ENCODE peak calls at places on chromosomes 7 and 10, in five cellular contexts. One of them, this sample, is unnamed.

GRCh38 chr7:118696879-118697278 is 472.4 kb downstream of the ANKRD7 start:
- DNase-seq in WTC11: no peak
- DNase-seq in GM12865: peak
- DNase-seq in HL-60: no peak
- DNase-seq in cardiac muscle cell: no peak
- DNase-seq in this sample: no peak

GRCh38 chr7:12287886-12288285 is 76.8 kb downstream of the TMEM106B start:
- DNase-seq in WTC11: no peak
- DNase-seq in GM12865: no peak
- DNase-seq in HL-60: no peak
- DNase-seq in cardiac muscle cell: no peak
- DNase-seq in this sample: no peak

GRCh38 chr10:124280916-124281315 is 137.8 kb downstream of the OAT start:
- DNase-seq in WTC11: no peak
- DNase-seq in GM12865: no peak
- DNase-seq in HL-60: no peak
- DNase-seq in cardiac muscle cell: no peak
- DNase-seq in this sample: no peak

GRCh38 chr10:117653170-117653515 is 110.6 kb downstream of the EMX2 start:
- DNase-seq in WTC11: no peak
- DNase-seq in GM12865: peak
- DNase-seq in HL-60: no peak
- DNase-seq in cardiac muscle cell: peak
- DNase-seq in this sample: no peak

GRCh38 chr10:83274088-83274487 is 865.2 kb upstream of the GHITM start:
- DNase-seq in WTC11: no peak
- DNase-seq in GM12865: no peak
- DNase-seq in HL-60: no peak
- DNase-seq in cardiac muscle cell: no peak
- DNase-seq in this sample: no peak

GRCh38 chr7:116258734-116259133 is 48.4 kb downstream of the TES start:
- DNase-seq in WTC11: no peak
- DNase-seq in GM12865: peak
- DNase-seq in HL-60: peak
- DNase-seq in cardiac muscle cell: peak
- DNase-seq in this sample: peak

GRCh38 chr10:71255817-71256660 is 43.7 kb downstream of the UNC5B start:
- DNase-seq in WTC11: no peak
- DNase-seq in GM12865: no peak
- DNase-seq in HL-60: no peak
- DNase-seq in cardiac muscle cell: peak
- DNase-seq in this sample: no peak

GRCh38 chr10:124689911-124690498 is 54.2 kb downstream of the FAM53B start:
- DNase-seq in WTC11: no peak
- DNase-seq in GM12865: no peak
- DNase-seq in HL-60: no peak
- DNase-seq in cardiac muscle cell: no peak
- DNase-seq in this sample: no peak

GRCh38 chr7:135253851-135254815 is 20.5 kb downstream of the STRA8 start:
- DNase-seq in WTC11: no peak
- DNase-seq in GM12865: no peak
- DNase-seq in HL-60: peak
- DNase-seq in cardiac muscle cell: peak
- DNase-seq in this sample: no peak

GRCh38 chr7:30859940-30860623 is 51.6 kb upstream of the AQP1 start:
- DNase-seq in WTC11: no peak
- DNase-seq in GM12865: no peak
- DNase-seq in HL-60: no peak
- DNase-seq in cardiac muscle cell: no peak
- DNase-seq in this sample: no peak

GRCh38 chr7:155512246-155512887 is 34.0 kb downstream of the CNPY1 start:
- DNase-seq in WTC11: no peak
- DNase-seq in GM12865: no peak
- DNase-seq in HL-60: no peak
- DNase-seq in cardiac muscle cell: no peak
- DNase-seq in this sample: no peak

GRCh38 chr7:104156842-104157277 is 51.0 kb downstream of the ORC5 start:
- DNase-seq in WTC11: no peak
- DNase-seq in GM12865: peak
- DNase-seq in HL-60: no peak
- DNase-seq in cardiac muscle cell: peak
- DNase-seq in this sample: no peak

GRCh38 chr10:67618116-67618515 is 77.9 kb downstream of the CTNNA3 start:
- DNase-seq in WTC11: no peak
- DNase-seq in GM12865: no peak
- DNase-seq in HL-60: no peak
- DNase-seq in cardiac muscle cell: no peak
- DNase-seq in this sample: no peak

GRCh38 chr10:132670546-132670945 is 115.4 kb downstream of the NKX6-2 start:
- DNase-seq in WTC11: peak
- DNase-seq in GM12865: no peak
- DNase-seq in HL-60: no peak
- DNase-seq in cardiac muscle cell: no peak
- DNase-seq in this sample: no peak

GRCh38 chr10:44967596-44967995 is 8.0 kb downstream of the RASSF4 start:
- DNase-seq in WTC11: no peak
- DNase-seq in GM12865: no peak
- DNase-seq in HL-60: peak
- DNase-seq in cardiac muscle cell: no peak
- DNase-seq in this sample: no peak

GRCh38 chr7:44541-44896 is 147.9 kb upstream of the FAM20C start:
- DNase-seq in WTC11: no peak
- DNase-seq in GM12865: no peak
- DNase-seq in HL-60: no peak
- DNase-seq in cardiac muscle cell: no peak
- DNase-seq in this sample: no peak

GRCh38 chr10:76492026-76492425 is 1060.6 kb downstream of the LRMDA start:
- DNase-seq in WTC11: no peak
- DNase-seq in GM12865: no peak
- DNase-seq in HL-60: no peak
- DNase-seq in cardiac muscle cell: peak
- DNase-seq in this sample: no peak

GRCh38 chr10:19731560-19731959 is 84.7 kb upstream of the PLXDC2 start:
- DNase-seq in WTC11: no peak
- DNase-seq in GM12865: no peak
- DNase-seq in HL-60: no peak
- DNase-seq in cardiac muscle cell: no peak
- DNase-seq in this sample: no peak

GRCh38 chr10:116521424-116522305 is 24.1 kb upstream of the PNLIP start:
- DNase-seq in WTC11: peak
- DNase-seq in GM12865: peak
- DNase-seq in HL-60: no peak
- DNase-seq in cardiac muscle cell: peak
- DNase-seq in this sample: peak

GRCh38 chr7:424961-425793 is 94.5 kb downstream of the PDGFA start:
- DNase-seq in WTC11: no peak
- DNase-seq in GM12865: no peak
- DNase-seq in HL-60: no peak
- DNase-seq in cardiac muscle cell: no peak
- DNase-seq in this sample: no peak

GRCh38 chr10:62071846-62072281 is 170.4 kb downstream of the ARID5B start:
- DNase-seq in WTC11: no peak
- DNase-seq in GM12865: no peak
- DNase-seq in HL-60: no peak
- DNase-seq in cardiac muscle cell: no peak
- DNase-seq in this sample: no peak

GRCh38 chr7:132095111-132095765 is 481.0 kb downstream of the PLXNA4 start:
- DNase-seq in WTC11: no peak
- DNase-seq in GM12865: no peak
- DNase-seq in HL-60: no peak
- DNase-seq in cardiac muscle cell: no peak
- DNase-seq in this sample: no peak

GRCh38 chr7:73683916-73684693 is 708 bp downstream of the BUD23 start:
- DNase-seq in WTC11: no peak
- DNase-seq in GM12865: no peak
- DNase-seq in HL-60: no peak
- DNase-seq in cardiac muscle cell: peak
- DNase-seq in this sample: no peak

GRCh38 chr10:133365461-133366129 is 7.6 kb downstream of the ECHS1 start:
- DNase-seq in WTC11: no peak
- DNase-seq in GM12865: no peak
- DNase-seq in HL-60: no peak
- DNase-seq in cardiac muscle cell: no peak
- DNase-seq in this sample: no peak

GRCh38 chr7:5625938-5626337 is 155.5 kb downstream of the RNF216 start:
- DNase-seq in WTC11: no peak
- DNase-seq in GM12865: no peak
- DNase-seq in HL-60: no peak
- DNase-seq in cardiac muscle cell: peak
- DNase-seq in this sample: no peak

GRCh38 chr7:158028290-158028941 is 559.2 kb downstream of the PTPRN2 start:
- DNase-seq in WTC11: no peak
- DNase-seq in GM12865: no peak
- DNase-seq in HL-60: no peak
- DNase-seq in cardiac muscle cell: no peak
- DNase-seq in this sample: no peak

GRCh38 chr10:70052462-70053211 is at the start of gene MACROH2A2:
- DNase-seq in WTC11: peak
- DNase-seq in GM12865: no peak
- DNase-seq in HL-60: peak
- DNase-seq in cardiac muscle cell: peak
- DNase-seq in this sample: peak

GRCh38 chr10:87659571-87660483 is at the start of gene PAPSS2:
- DNase-seq in WTC11: peak
- DNase-seq in GM12865: peak
- DNase-seq in HL-60: peak
- DNase-seq in cardiac muscle cell: peak
- DNase-seq in this sample: peak

GRCh38 chr7:114921636-114922150 is at the start of gene MDFIC:
- DNase-seq in WTC11: peak
- DNase-seq in GM12865: peak
- DNase-seq in HL-60: no peak
- DNase-seq in cardiac muscle cell: peak
- DNase-seq in this sample: no peak

GRCh38 chr7:78803471-78803870 is 650.0 kb downstream of the MAGI2 start:
- DNase-seq in WTC11: no peak
- DNase-seq in GM12865: no peak
- DNase-seq in HL-60: no peak
- DNase-seq in cardiac muscle cell: no peak
- DNase-seq in this sample: no peak

GRCh38 chr10:109956454-109957091 is 33.3 kb upstream of the XPNPEP1 start:
- DNase-seq in WTC11: peak
- DNase-seq in GM12865: peak
- DNase-seq in HL-60: peak
- DNase-seq in cardiac muscle cell: peak
- DNase-seq in this sample: peak

GRCh38 chr10:74880041-74880440 is 53.6 kb downstream of the KAT6B start:
- DNase-seq in WTC11: no peak
- DNase-seq in GM12865: no peak
- DNase-seq in HL-60: no peak
- DNase-seq in cardiac muscle cell: no peak
- DNase-seq in this sample: no peak

GRCh38 chr7:85686410-85687181 is 499.7 kb upstream of the SEMA3D start:
- DNase-seq in WTC11: peak
- DNase-seq in GM12865: no peak
- DNase-seq in HL-60: no peak
- DNase-seq in cardiac muscle cell: no peak
- DNase-seq in this sample: no peak
- TF ChIP-seq CTCF in WTC11: no peak
- TF ChIP-seq CTCF in GM12865: no peak
- TF ChIP-seq CTCF in HL-60: no peak
- TF ChIP-seq CTCF in cardiac muscle cell: no peak
- TF ChIP-seq CTCF in this sample: no peak

DNA sequence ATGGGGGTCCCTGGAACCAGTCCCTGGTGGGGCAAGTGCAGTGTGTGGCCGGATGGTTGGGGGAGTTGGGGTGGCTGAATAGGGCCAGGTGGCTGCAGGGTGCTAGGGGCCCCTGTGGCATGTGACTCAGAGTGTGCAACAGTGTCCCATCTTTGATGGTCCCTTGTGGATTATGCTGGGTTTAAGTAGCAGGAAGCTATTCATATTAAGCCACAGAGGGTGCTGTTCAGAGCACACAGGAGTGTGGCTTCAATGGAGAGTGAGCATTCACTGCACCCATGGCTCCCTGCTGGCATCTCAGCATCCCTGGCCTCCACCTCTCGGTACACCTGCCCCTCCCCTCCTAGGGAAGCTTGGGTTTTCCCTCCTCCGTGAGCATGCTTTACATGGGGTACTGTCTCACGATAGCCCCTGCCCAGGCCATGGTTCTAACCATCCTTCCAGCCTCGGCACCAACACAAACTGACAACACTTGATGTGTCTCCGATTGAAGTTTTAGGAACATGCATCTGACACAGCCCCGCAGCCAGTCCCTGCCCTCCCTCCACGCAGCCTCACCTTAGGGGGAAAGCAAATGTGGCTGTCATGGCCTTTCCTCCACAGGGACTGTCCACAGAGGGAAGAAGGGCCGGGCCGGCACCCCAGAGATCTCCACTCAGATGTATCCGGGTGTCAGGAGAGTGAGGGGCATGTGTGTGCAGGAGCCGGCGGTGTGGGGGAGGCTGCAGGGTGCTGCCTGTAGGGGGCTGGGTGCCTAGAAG is 30.4 kb upstream of the PPIF start:
- DNase-seq in WTC11: no peak
- DNase-seq in GM12865: peak
- DNase-seq in HL-60: peak
- DNase-seq in cardiac muscle cell: no peak
- DNase-seq in this sample: no peak
- TF ChIP-seq CTCF in WTC11: no peak
- TF ChIP-seq CTCF in GM12865: peak
- TF ChIP-seq CTCF in HL-60: no peak
- TF ChIP-seq CTCF in cardiac muscle cell: peak
- TF ChIP-seq CTCF in this sample: no peak

DNA sequence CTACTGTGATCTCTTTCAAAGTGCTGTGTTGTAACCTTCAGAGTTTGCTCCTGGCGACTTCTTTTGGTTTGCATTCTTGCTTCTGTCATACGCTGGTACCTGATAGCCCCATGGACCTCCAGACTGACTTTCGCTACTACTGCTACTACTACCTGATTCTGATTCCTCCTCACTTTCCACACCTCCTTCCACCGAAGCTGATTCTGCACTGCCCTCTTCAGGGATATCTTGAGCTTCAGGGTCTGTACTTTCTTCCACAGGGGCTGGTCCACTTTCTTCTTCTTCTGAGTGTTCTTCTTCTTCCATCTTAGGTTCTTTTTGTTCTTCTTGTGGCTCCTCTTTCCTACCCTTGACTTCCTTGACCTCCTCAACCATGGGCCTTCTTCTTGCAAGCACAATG is 992.4 kb downstream of the PCDH15 start:
- DNase-seq in WTC11: peak
- DNase-seq in GM12865: peak
- DNase-seq in HL-60: no peak
- DNase-seq in cardiac muscle cell: no peak
- DNase-seq in this sample: no peak
- TF ChIP-seq CTCF in WTC11: no peak
- TF ChIP-seq CTCF in GM12865: no peak
- TF ChIP-seq CTCF in HL-60: no peak
- TF ChIP-seq CTCF in cardiac muscle cell: no peak
- TF ChIP-seq CTCF in this sample: no peak

DNA sequence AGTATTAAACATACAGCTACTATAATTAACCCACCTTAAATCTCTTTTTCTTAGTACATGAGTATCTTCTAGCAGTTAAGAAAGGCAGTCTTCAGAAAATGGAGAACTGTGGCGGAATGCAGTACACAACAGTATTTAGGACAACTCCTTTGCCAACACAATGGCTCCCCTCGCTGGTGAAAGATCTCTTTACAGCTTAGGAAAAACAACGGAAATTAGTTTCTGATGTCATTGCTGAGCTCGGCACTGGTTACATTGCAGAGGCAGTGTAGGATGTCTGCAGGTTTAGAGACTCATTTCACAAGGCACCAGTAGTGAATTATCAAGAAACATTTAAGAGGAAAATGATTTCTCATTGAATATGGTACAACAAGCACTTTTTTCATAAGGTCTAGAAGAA is 43.4 kb downstream of the GLRX3 start:
- DNase-seq in WTC11: peak
- DNase-seq in GM12865: peak
- DNase-seq in HL-60: peak
- DNase-seq in cardiac muscle cell: peak
- DNase-seq in this sample: no peak
- TF ChIP-seq CTCF in WTC11: no peak
- TF ChIP-seq CTCF in GM12865: peak
- TF ChIP-seq CTCF in HL-60: no peak
- TF ChIP-seq CTCF in cardiac muscle cell: peak
- TF ChIP-seq CTCF in this sample: peak